ENCODE peak calls at places on chromosomes 3 and 15, in nine cellular contexts. I is endodermal cell; U is activated T-helper 1 cell treated with anti-CD3 and anti-CD28 coated beads, Interleukin-12 subunit alpha, Interleukin-12 subunit beta, Interleukin-2, Interleukin-4 antibody, amounts not matched to agents 30 ng/mL and 10 ng/mL and 1 ng/mL, durations not matched to agents 14 hours and 24 hours and 36 hours; D is activated CD4-positive, alpha-beta T cell treated with anti-CD3 and anti-CD28 coated beads, Interleukin-2, amount 50 U/mL, for 48 hours; E is tibial artery; P is stomach; K is NCI-H460; O is kidney glomerular epithelial cell; S is mucosa of descending colon. B is an unnamed sample.

GRCh38 chr3:30492581-30493192 is 113.7 kb upstream of the TGFBR2 start:
- DNase-seq in I (no peak), U (no peak), D (no peak), E (no peak), P (no peak), K (peak), O (no peak), S (no peak), B (no peak)

GRCh38 chr3:43181202-43181910 is 75.5 kb upstream of the POMGNT2 start:
- DNase-seq in I (peak), U (peak), D (peak), E (no peak), P (no peak), K (no peak), O (no peak), S (peak), B (no peak)

GRCh38 chr3:8183627-8184026 is 318.0 kb upstream of the LMCD1 start:
- DNase-seq in I (peak), U (no peak), D (no peak), E (no peak), P (peak), K (no peak), O (no peak), S (no peak), B (no peak)

GRCh38 chr15:41513282-41514227 is at the start of gene LTK:
- DNase-seq in I (peak), U (no peak), D (no peak), E (no peak), P (no peak), K (no peak), O (no peak), S (peak), B (no peak)

GRCh38 chr15:64681424-64682024 is 93.9 kb downstream of the RBPMS2 start:
- DNase-seq in I (peak), U (no peak), D (no peak), E (no peak), P (peak), K (peak), O (peak), S (no peak), B (peak)

GRCh38 chr3:157199841-157200240 is 39.9 kb upstream of the CCNL1 start:
- DNase-seq in I (no peak), U (no peak), D (no peak), E (no peak), P (no peak), K (no peak), O (no peak), S (no peak), B (no peak)

GRCh38 chr3:128923607-128924385 is 44.4 kb downstream of the ACAD9 start:
- DNase-seq in I (no peak), U (no peak), D (no peak), E (no peak), P (no peak), K (no peak), O (no peak), S (no peak), B (no peak)

GRCh38 chr3:146161725-146162047 is 702 bp upstream of the PLOD2 start:
- DNase-seq in I (no peak), U (no peak), D (no peak), E (peak), P (peak), K (no peak), O (no peak), S (peak), B (peak)

GRCh38 chr3:197256836-197257444 is 41.5 kb downstream of the DLG1 start:
- DNase-seq in I (no peak), U (peak), D (peak), E (no peak), P (no peak), K (peak), O (peak), S (no peak), B (peak)

GRCh38 chr3:74375653-74376052 is 238.8 kb downstream of the CNTN3 start:
- DNase-seq in I (no peak), U (no peak), D (no peak), E (no peak), P (no peak), K (no peak), O (no peak), S (no peak), B (no peak)

GRCh38 chr15:94723801-94724200 is 492.4 kb downstream of the MCTP2 start:
- DNase-seq in I (no peak), U (no peak), D (no peak), E (no peak), P (no peak), K (no peak), O (no peak), S (no peak), B (no peak)

GRCh38 chr3:124174463-124174862 is 182.5 kb upstream of the ROPN1 start:
- DNase-seq in I (no peak), U (no peak), D (no peak), E (no peak), P (no peak), K (no peak), O (no peak), S (no peak), B (no peak)

GRCh38 chr15:52097176-52097575 is 15.4 kb downstream of the BCL2L10 start:
- DNase-seq in I (no peak), U (no peak), D (no peak), E (no peak), P (no peak), K (no peak), O (no peak), S (no peak), B (peak)

GRCh38 chr15:57570994-57571393 is 20.7 kb upstream of the MYZAP start:
- DNase-seq in I (no peak), U (no peak), D (no peak), E (no peak), P (no peak), K (no peak), O (peak), S (no peak), B (peak)

GRCh38 chr3:140007946-140008692 is 73.1 kb downstream of the CLSTN2 start:
- DNase-seq in I (no peak), U (no peak), D (no peak), E (no peak), P (no peak), K (no peak), O (no peak), S (no peak), B (no peak)

GRCh38 chr15:93235926-93236781 is 147.1 kb upstream of the RGMA start:
- DNase-seq in I (no peak), U (no peak), D (no peak), E (peak), P (peak), K (no peak), O (no peak), S (peak), B (no peak)

GRCh38 chr3:42118762-42119361 is 27.7 kb downstream of the TRAK1 start:
- DNase-seq in I (peak), U (peak), D (no peak), E (no peak), P (peak), K (peak), O (peak), S (no peak), B (peak)

GRCh38 chr3:62665627-62666433 is 209.4 kb downstream of the CADPS start:
- DNase-seq in I (peak), U (no peak), D (peak), E (peak), P (peak), K (peak), O (peak), S (peak), B (peak)

GRCh38 chr3:84165278-84165677 is 793.5 kb upstream of the CADM2 start:
- DNase-seq in I (no peak), U (no peak), D (no peak), E (no peak), P (no peak), K (no peak), O (no peak), S (no peak), B (no peak)

GRCh38 chr15:68278345-68279217 is 1.0 kb downstream of the FEM1B start:
- DNase-seq in I (peak), U (no peak), D (peak), E (no peak), P (no peak), K (peak), O (no peak), S (no peak), B (peak)

GRCh38 chr3:55191911-55192787 is 264.3 kb upstream of the LRTM1 start:
- DNase-seq in I (no peak), U (no peak), D (no peak), E (no peak), P (no peak), K (no peak), O (peak), S (no peak), B (no peak)

GRCh38 chr15:53536479-53537120 is 222.9 kb downstream of the WDR72 start:
- DNase-seq in I (no peak), U (no peak), D (no peak), E (no peak), P (no peak), K (peak), O (no peak), S (no peak), B (no peak)

GRCh38 chr3:29099296-29099695 is 181.6 kb upstream of the RBMS3 start:
- DNase-seq in I (no peak), U (no peak), D (no peak), E (no peak), P (no peak), K (no peak), O (no peak), S (no peak), B (peak)

GRCh38 chr3:127677541-127678314 is 5.0 kb downstream of the ABTB1 start:
- DNase-seq in I (peak), U (no peak), D (no peak), E (peak), P (peak), K (no peak), O (no peak), S (peak), B (no peak)

GRCh38 chr3:13595485-13595884 is 46.6 kb downstream of the FBLN2 start:
- DNase-seq in I (peak), U (no peak), D (no peak), E (no peak), P (no peak), K (no peak), O (no peak), S (no peak), B (no peak)

GRCh38 chr3:69086133-69086722 is 1.5 kb downstream of the ARL6IP5 start:
- DNase-seq in I (peak), U (no peak), D (peak), E (peak), P (peak), K (peak), O (peak), S (peak), B (peak)

GRCh38 chr3:152355744-152356665 is 87.3 kb downstream of the MBNL1 start:
- DNase-seq in I (no peak), U (no peak), D (no peak), E (no peak), P (no peak), K (no peak), O (no peak), S (no peak), B (no peak)

GRCh38 chr15:85582076-85582718 is 201.8 kb downstream of the AKAP13 start:
- DNase-seq in I (no peak), U (no peak), D (no peak), E (peak), P (peak), K (no peak), O (peak), S (no peak), B (peak)

GRCh38 chr3:160784853-160785252 is 28.8 kb downstream of the PPM1L start:
- DNase-seq in I (no peak), U (no peak), D (no peak), E (no peak), P (peak), K (no peak), O (no peak), S (no peak), B (no peak)

GRCh38 chr3:79473993-79474392 is 293.8 kb downstream of the ROBO1 start:
- DNase-seq in I (no peak), U (no peak), D (no peak), E (no peak), P (no peak), K (no peak), O (peak), S (no peak), B (no peak)

GRCh38 chr3:176765491-176765890 is 431.8 kb downstream of the TBL1XR1 start:
- DNase-seq in I (no peak), U (no peak), D (no peak), E (no peak), P (no peak), K (no peak), O (no peak), S (no peak), B (no peak)

GRCh38 chr3:32189693-32190092 is 48.8 kb upstream of the CMTM8 start:
- DNase-seq in I (peak), U (no peak), D (no peak), E (no peak), P (no peak), K (no peak), O (no peak), S (no peak), B (no peak)

GRCh38 chr3:2106438-2106837 is 7.8 kb downstream of the CNTN4 start:
- DNase-seq in I (no peak), U (no peak), D (no peak), E (no peak), P (no peak), K (no peak), O (no peak), S (no peak), B (no peak)

GRCh38 chr15:41407341-41407740 is 5.0 kb upstream of the NDUFAF1 start:
- DNase-seq in I (no peak), U (no peak), D (no peak), E (no peak), P (no peak), K (no peak), O (no peak), S (no peak), B (no peak)

GRCh38 chr15:78419331-78419730 is 18.7 kb upstream of the IREB2 start:
- DNase-seq in I (no peak), U (no peak), D (no peak), E (no peak), P (no peak), K (no peak), O (no peak), S (no peak), B (no peak)

GRCh38 chr3:8738639-8739038 is 5.0 kb downstream of the CAV3 start:
- DNase-seq in I (no peak), U (no peak), D (no peak), E (no peak), P (no peak), K (no peak), O (no peak), S (no peak), B (no peak)

GRCh38 chr3:48738926-48739616 is 22.1 kb upstream of the IP6K2 start:
- DNase-seq in I (no peak), U (no peak), D (no peak), E (no peak), P (no peak), K (no peak), O (no peak), S (peak), B (no peak)